ENCODE peak calls at places on chromosomes 13 and 19, in five cellular contexts. L is NT2/D1, P is OCI-LY7, B is bronchial epithelial cell, Z is transverse colon. K is an unnamed sample.

GRCh38 chr19:34408421-34408820 is 4.2 kb downstream of the PDCD2L start:
- DNase-seq in L (no peak), P (no peak), B (no peak), Z (no peak), K (no peak)

GRCh38 chr13:28128030-28128429 is 10.3 kb upstream of the PAN3 start:
- DNase-seq in L (no peak), P (no peak), B (no peak), Z (no peak), K (no peak)

GRCh38 chr19:48230555-48231129 is 25.1 kb downstream of the CARD8 start:
- DNase-seq in L (no peak), P (no peak), B (no peak), Z (no peak), K (no peak)

GRCh38 chr13:20923272-20923671 is 20.7 kb upstream of the XPO4 start:
- DNase-seq in L (no peak), P (no peak), B (no peak), Z (no peak), K (no peak)

GRCh38 chr13:102773441-102774209 is at the start of gene TEX30:
- DNase-seq in L (peak; percentile 49), P (peak; percentile 78), B (peak; percentile 62), Z (peak; percentile 86), K (peak; percentile 47)

GRCh38 chr13:73877399-73877798 is 256.8 kb downstream of the KLF12 start:
- DNase-seq in L (no peak), P (no peak), B (no peak), Z (no peak), K (no peak)

GRCh38 chr13:19178901-19179593 is 2.6 kb downstream of the TUBA3C start:
- DNase-seq in L (no peak), P (no peak), B (no peak), Z (no peak), K (no peak)

GRCh38 chr13:79429309-79429708 is 23.3 kb upstream of the RBM26 start:
- DNase-seq in L (no peak), P (no peak), B (no peak), Z (no peak), K (no peak)

GRCh38 chr13:67238277-67238859 is 8.2 kb upstream of the PCDH9 start:
- DNase-seq in L (no peak), P (peak; percentile 60), B (peak; percentile 23), Z (no peak), K (no peak)

GRCh38 chr19:7860902-7861618 is 13.1 kb downstream of the PRR36 start:
- DNase-seq in L (no peak), P (no peak), B (no peak), Z (no peak), K (no peak)

GRCh38 chr13:51361111-51361510 is 21.6 kb downstream of the SERPINE3 start:
- DNase-seq in L (no peak), P (no peak), B (no peak), Z (no peak), K (no peak)

GRCh38 chr13:92626274-92626673 is 600.3 kb upstream of the GPC6 start:
- DNase-seq in L (no peak), P (no peak), B (no peak), Z (no peak), K (no peak)
- H3K4me3 ChIP-seq in L (no peak overlapping the region), P (no peak overlapping the region), B (no peak overlapping the region), Z (no peak overlapping the region), K (no peak overlapping the region)

GRCh38 chr19:19670070-19670551 is 1.5 kb downstream of the ZNF101 start:
- DNase-seq in L (peak; percentile 48), P (no peak), B (no peak), Z (no peak), K (no peak)
- H3K4me3 ChIP-seq in L (peak overlapping the region; percentile 97), P (peak overlapping the region; percentile 99), B (no peak overlapping the region), Z (peak overlapping the region; percentile 85), K (peak overlapping the region; percentile 95)

GRCh38 chr13:40660270-40660669 is 6.2 kb downstream of the FOXO1 start:
- DNase-seq in L (no peak), P (no peak), B (no peak), Z (no peak), K (no peak)

GRCh38 chr13:40664100-40665060 is 2.1 kb downstream of the FOXO1 start:
- DNase-seq in L (no peak), P (peak; percentile 81), B (no peak), Z (peak; percentile 90), K (no peak)

GRCh38 chr13:40660692-40661091 is 5.7 kb downstream of the FOXO1 start:
- DNase-seq in L (no peak), P (no peak), B (no peak), Z (no peak), K (no peak)

GRCh38 chr13:40665061-40665753 is 1.2 kb downstream of the FOXO1 start:
- DNase-seq in L (no peak), P (peak; percentile 68), B (no peak), Z (peak; percentile 55), K (no peak)

DNA sequence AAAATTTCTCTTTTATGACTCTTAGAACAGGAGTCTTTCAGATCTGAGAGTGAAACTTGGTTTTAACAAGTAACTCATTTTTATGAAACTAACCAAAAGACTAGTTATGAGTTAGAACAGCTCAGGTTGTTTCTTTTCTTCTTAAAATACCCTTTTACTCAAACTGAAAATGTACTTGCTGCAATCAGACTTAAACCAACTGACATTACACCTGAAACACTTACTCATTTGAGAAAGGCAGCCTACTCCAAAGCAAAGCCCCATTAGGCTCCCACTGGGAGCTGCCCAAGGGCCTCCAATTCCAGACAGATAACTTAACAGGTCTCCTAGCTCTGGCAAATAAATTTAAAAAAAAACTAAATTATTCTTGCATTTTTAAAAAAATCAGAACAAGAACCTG is 3.6 kb downstream of the FOXO1 start:
- DNase-seq in L (no peak), P (no peak), B (no peak), Z (no peak), K (no peak)
- H3K4me3 ChIP-seq in L (no peak overlapping the region), P (peak overlapping the region; percentile 91), B (no peak overlapping the region), Z (no peak overlapping the region), K (peak overlapping the region; percentile 60)

GRCh38 chr19:13493516-13494310 is 12.6 kb downstream of the CACNA1A start:
- DNase-seq in L (no peak), P (no peak), B (peak; percentile 3), Z (no peak), K (no peak)
- H3K4me3 ChIP-seq in L (no peak overlapping the region), P (no peak overlapping the region), B (no peak overlapping the region), Z (no peak overlapping the region), K (no peak overlapping the region)

DNA sequence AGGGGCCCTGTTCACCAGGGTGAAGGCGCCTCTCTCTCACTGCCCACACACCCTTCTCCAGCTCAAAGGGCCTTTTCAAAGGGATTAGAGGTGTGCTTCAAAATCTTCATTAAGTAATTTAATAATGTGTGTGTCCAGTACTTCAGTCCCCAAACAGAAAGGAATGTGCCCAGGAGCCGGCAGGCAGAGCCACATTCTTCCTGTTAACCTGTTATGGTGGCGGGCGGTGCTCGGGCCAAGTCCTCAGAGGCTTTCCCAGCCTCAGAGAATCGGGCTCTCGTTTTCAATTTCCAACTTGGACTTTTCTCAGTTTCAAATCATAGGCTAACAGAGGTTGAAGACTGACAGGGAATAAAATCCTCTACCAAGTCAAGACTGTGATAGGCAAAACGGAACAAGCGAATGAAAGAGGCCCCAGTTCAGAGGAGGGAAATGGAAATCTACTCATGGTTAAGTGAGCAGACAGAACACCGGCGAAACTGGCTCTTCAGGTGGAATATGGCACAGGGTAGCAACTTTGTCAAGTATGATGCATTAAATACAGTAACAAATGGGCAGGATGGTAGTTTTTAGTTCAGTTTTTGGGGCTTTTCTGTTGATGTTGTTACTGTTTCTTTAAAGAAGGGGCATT is 68.6 kb downstream of the FOXO1 start:
- DNase-seq in L (no peak), P (no peak), B (peak; percentile 39), Z (no peak), K (no peak)
- H3K4me3 ChIP-seq in L (no peak overlapping the region), P (no peak overlapping the region), B (no peak overlapping the region), Z (no peak overlapping the region), K (no peak overlapping the region)

DNA sequence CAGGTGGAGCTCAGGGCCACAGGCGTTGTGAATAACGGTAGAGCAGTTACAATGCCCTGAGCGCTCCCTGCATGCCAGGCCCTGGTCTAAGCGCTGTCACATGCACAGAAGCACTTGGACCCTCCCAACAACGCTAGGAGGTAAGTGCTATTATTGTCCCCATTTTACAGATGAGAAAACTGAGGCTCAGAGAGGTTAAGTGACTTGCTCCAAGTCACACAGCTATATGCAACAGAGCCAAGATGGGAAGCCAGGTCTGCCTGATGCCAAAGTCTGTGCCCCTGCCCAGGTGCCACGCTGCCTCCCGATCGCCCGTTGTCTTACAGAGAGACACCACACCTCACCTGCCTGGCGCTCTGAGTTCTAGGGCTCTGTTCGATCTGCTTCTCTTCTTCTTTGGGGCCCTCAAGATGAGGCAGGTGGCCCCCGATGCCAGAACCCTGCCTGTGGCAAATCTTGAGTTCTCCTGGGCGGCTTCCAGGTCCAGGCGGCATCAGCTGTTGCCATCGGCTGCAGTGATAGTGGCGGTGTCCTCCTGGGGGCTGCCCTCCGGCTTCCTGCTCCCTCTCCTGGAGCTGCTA is 20.0 kb downstream of the YIPF2 start:
- DNase-seq in L (no peak), P (no peak), B (no peak), Z (no peak), K (no peak)
- H3K4me3 ChIP-seq in L (no peak overlapping the region), P (no peak overlapping the region), B (no peak overlapping the region), Z (no peak overlapping the region), K (no peak overlapping the region)

DNA sequence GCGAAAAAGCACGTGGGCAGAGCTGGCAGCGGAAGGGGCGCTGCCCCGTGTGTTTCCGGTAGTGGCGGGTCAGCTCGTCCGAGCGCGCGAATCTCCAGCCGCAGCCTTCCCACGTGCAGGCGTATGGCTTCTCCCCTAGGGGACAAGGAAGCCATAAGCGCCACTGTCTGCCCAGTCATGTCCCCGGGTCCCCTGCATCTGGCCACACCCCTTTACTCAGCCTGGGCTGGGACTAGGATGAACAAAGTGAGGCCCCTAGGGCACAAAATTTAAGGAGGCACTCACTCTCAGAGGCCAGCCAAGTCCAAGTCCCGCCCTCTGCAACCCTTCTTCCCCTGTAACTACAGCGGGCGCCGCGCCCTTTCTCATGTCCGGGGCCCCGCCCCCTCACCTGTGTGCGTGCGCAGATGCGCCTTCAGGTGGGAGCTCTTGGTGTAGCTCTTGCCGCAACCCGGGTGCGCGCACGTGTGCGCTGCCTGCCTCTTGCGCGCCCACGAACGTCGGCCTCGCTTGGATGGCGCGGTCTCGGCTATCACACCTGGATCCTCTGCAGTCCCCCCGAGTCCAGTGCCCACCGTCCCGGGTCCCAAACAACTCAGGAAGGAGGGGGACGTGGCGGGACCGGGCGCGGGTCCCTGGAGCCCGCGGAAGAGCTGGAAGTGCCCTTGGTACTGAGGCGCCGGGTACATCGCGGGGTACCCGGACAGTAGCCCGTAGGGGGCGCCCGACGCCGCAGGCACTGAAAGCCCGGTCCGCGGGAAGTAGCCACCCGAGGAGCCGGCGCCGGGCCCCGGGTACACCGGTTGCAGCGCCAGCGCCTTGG is 1.9 kb downstream of the KLF1 start:
- DNase-seq in L (peak; percentile 91), P (peak; percentile 85), B (peak; percentile 72), Z (peak; percentile 96), K (peak; percentile 82)
- H3K4me3 ChIP-seq in L (peak overlapping the region; percentile 63), P (peak overlapping the region; percentile 58), B (peak overlapping the region; percentile 1), Z (peak overlapping the region; percentile 48), K (peak overlapping the region; percentile 49)

GRCh38 chr19:1082165-1082927 is 12.8 kb downstream of the POLR2E start:
- DNase-seq in L (peak; percentile 89), P (peak; percentile 95), B (peak; percentile 70), Z (peak; percentile 96), K (no peak)
- H3K4me3 ChIP-seq in L (peak overlapping the region; percentile 18), P (no peak overlapping the region), B (peak overlapping the region; percentile 42), Z (peak overlapping the region; percentile 38), K (no peak overlapping the region)